ENCODE peak calls at places on chromosomes 7 and 10, in eight cellular contexts. A is uterus, X is endothelial cell of umbilical vein, W is body of pancreas, C is esophagus squamous epithelium, I is GM12892, Q is erythroblast, M is Peyer's patch. L is an unnamed sample.

GRCh38 chr10:131444862-131445461 is 133.4 kb upstream of the TCERG1L start:
- DNase-seq in A (no peak), X (no peak), W (peak), C (no peak), I (no peak), Q (no peak), M (no peak), L (no peak)

GRCh38 chr10:117781216-117781836 is 238.8 kb downstream of the EMX2 start:
- DNase-seq in A (no peak), X (no peak), W (no peak), C (no peak), I (no peak), Q (no peak), M (no peak), L (no peak)

GRCh38 chr10:86899128-86899527 is 58.3 kb downstream of the MMRN2 start:
- DNase-seq in A (no peak), X (no peak), W (no peak), C (no peak), I (no peak), Q (no peak), M (no peak), L (no peak)

GRCh38 chr10:87658383-87658795 is 1.3 kb upstream of the PAPSS2 start:
- DNase-seq in A (no peak), X (peak), W (no peak), C (no peak), I (no peak), Q (no peak), M (no peak), L (no peak)

GRCh38 chr7:150759479-150759878 is 22.3 kb downstream of the GIMAP5 start:
- DNase-seq in A (no peak), X (no peak), W (no peak), C (no peak), I (no peak), Q (no peak), M (no peak), L (no peak)

GRCh38 chr10:3132036-3133025 is 40.3 kb downstream of the PITRM1 start:
- DNase-seq in A (no peak), X (no peak), W (no peak), C (no peak), I (no peak), Q (no peak), M (no peak), L (no peak)

GRCh38 chr10:114538544-114538906 is 119.5 kb downstream of the ABLIM1 start:
- DNase-seq in A (no peak), X (no peak), W (peak), C (no peak), I (no peak), Q (no peak), M (peak), L (no peak)

GRCh38 chr7:116588641-116589594 is 64.1 kb downstream of the CAV1 start:
- DNase-seq in A (no peak), X (peak), W (no peak), C (no peak), I (no peak), Q (peak), M (no peak), L (no peak)

GRCh38 chr10:53894145-53894544 is 906.9 kb downstream of the PCDH15 start:
- DNase-seq in A (no peak), X (no peak), W (no peak), C (no peak), I (no peak), Q (no peak), M (no peak), L (no peak)

GRCh38 chr10:33249137-33249536 is 85.3 kb downstream of the NRP1 start:
- DNase-seq in A (no peak), X (no peak), W (no peak), C (no peak), I (no peak), Q (no peak), M (no peak), L (no peak)

GRCh38 chr10:88707429-88708110 is 1.5 kb downstream of the LIPK start:
- DNase-seq in A (no peak), X (peak), W (no peak), C (no peak), I (no peak), Q (no peak), M (no peak), L (no peak)

GRCh38 chr10:131426530-131426898 is 115.0 kb upstream of the TCERG1L start:
- DNase-seq in A (no peak), X (no peak), W (no peak), C (no peak), I (no peak), Q (no peak), M (no peak), L (no peak)

GRCh38 chr10:132397036-132397541 is at the start of gene PWWP2B:
- DNase-seq in A (peak), X (no peak), W (peak), C (no peak), I (no peak), Q (peak), M (peak), L (peak)

GRCh38 chr7:67753891-67754290 is 757.3 kb downstream of the TYW1 start:
- DNase-seq in A (peak), X (no peak), W (peak), C (no peak), I (no peak), Q (no peak), M (no peak), L (no peak)

GRCh38 chr7:48130658-48131108 is 40.6 kb upstream of the ABCA13 start:
- DNase-seq in A (no peak), X (no peak), W (no peak), C (no peak), I (no peak), Q (no peak), M (no peak), L (no peak)

GRCh38 chr10:71766717-71767419 is 6.5 kb downstream of the VSIR start:
- DNase-seq in A (peak), X (peak), W (peak), C (no peak), I (no peak), Q (peak), M (peak), L (no peak)

GRCh38 chr10:71767420-71768035 is 5.8 kb downstream of the VSIR start:
- DNase-seq in A (peak), X (peak), W (no peak), C (no peak), I (no peak), Q (no peak), M (no peak), L (no peak)

GRCh38 chr10:71763352-71764127 is 9.8 kb downstream of the VSIR start:
- DNase-seq in A (no peak), X (no peak), W (no peak), C (no peak), I (no peak), Q (peak), M (no peak), L (no peak)

GRCh38 chr10:71765907-71766716 is 7.2 kb downstream of the VSIR start:
- DNase-seq in A (peak), X (no peak), W (no peak), C (no peak), I (no peak), Q (no peak), M (no peak), L (no peak)

GRCh38 chr10:71765176-71765906 is 8.0 kb downstream of the VSIR start:
- DNase-seq in A (peak), X (no peak), W (no peak), C (no peak), I (no peak), Q (no peak), M (no peak), L (no peak)
- TF ChIP-seq POLR2A in A (no peak), X (no peak), W (no peak), C (no peak), I (no peak), Q (no peak), M (no peak), L (no peak)

DNA sequence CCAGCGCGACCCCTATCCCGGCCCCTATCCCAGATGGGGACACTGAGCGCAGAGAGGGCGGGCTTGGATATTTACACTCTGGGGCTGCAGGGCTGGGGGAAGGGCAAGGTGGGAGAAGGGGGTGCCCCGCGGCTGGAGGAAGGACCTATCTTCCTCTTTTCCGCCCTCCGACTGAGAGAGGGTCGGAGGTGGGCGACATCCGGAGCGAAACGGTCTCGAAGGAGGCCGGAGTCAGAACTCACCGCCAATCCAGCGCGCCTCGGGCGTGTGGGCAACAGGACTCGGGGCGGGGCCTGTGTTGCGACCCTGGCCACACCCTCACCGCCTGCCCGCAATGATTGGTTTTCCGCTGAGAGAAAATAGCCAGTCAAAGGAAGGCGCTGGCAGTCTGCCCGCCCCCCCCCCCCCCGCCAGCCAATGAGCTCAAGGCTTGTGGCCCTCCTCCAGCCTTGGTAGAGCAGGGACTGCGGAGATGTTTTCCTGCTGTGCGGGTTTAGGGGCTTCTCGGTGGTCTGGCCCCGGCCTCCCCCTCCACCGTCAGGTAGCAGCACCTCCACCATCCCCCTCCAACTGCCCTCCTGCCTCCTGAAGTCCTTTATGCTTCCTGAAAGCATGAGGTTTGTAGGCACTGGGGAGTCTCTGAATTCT is at the start of gene METTL27:
- DNase-seq in A (peak), X (peak), W (peak), C (peak), I (peak), Q (peak), M (peak), L (peak)
- TF ChIP-seq POLR2A in A (peak), X (peak), W (peak), C (peak), I (peak), Q (peak), M (peak), L (peak)

GRCh38 chr10:103199498-103199897 is 6.4 kb upstream of the NT5C2 start:
- DNase-seq in A (no peak), X (no peak), W (no peak), C (no peak), I (no peak), Q (no peak), M (no peak), L (no peak)

GRCh38 chr10:103193820-103194529 is 903 bp upstream of the NT5C2 start:
- DNase-seq in A (no peak), X (no peak), W (peak), C (no peak), I (peak), Q (peak), M (no peak), L (no peak)

GRCh38 chr10:103198648-103199047 is 5.6 kb upstream of the NT5C2 start:
- DNase-seq in A (no peak), X (no peak), W (no peak), C (no peak), I (no peak), Q (no peak), M (no peak), L (no peak)

GRCh38 chr10:103197891-103198290 is 4.8 kb upstream of the NT5C2 start:
- DNase-seq in A (no peak), X (no peak), W (no peak), C (no peak), I (no peak), Q (peak), M (no peak), L (no peak)

GRCh38 chr10:103197177-103197576 is 4.1 kb upstream of the NT5C2 start:
- DNase-seq in A (peak), X (peak), W (peak), C (no peak), I (no peak), Q (peak), M (no peak), L (no peak)
- TF ChIP-seq POLR2A in A (no peak), X (no peak), W (no peak), C (no peak), I (no peak), Q (peak), M (no peak), L (no peak)

GRCh38 chr7:55964261-55964801 is at the start of gene NIPSNAP2:
- DNase-seq in A (peak), X (peak), W (peak), C (no peak), I (peak), Q (peak), M (peak), L (peak)
- TF ChIP-seq POLR2A in A (no peak), X (peak), W (peak), C (peak), I (peak), Q (no peak), M (peak), L (no peak)

DNA sequence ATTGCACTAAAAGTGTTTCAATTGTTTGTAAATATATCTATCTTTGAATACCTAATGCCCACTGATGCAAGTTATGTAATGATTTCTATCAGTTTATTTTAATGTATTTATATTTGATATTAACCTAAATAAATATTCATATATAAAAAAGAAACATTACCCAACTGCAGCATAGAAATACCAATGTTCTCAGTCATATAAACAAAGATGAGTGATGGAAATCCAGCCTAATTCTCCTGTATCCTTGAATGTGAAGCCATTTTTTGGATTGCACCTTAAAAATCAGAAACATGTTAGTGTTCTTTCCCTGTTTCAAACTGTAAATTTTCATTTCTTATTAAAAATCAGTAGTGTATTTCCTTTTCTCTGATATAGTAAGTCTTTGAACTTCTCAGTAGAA is 305.8 kb upstream of the GNAI1 start:
- DNase-seq in A (no peak), X (no peak), W (no peak), C (no peak), I (no peak), Q (no peak), M (no peak), L (no peak)
- TF ChIP-seq POLR2A in A (no peak), X (no peak), W (no peak), C (no peak), I (no peak), Q (no peak), M (no peak), L (no peak)

GRCh38 chr7:52114509-52114908 is 797.9 kb upstream of the COBL start:
- DNase-seq in A (no peak), X (no peak), W (no peak), C (no peak), I (no peak), Q (no peak), M (no peak), L (no peak)
- TF ChIP-seq POLR2A in A (no peak), X (no peak), W (no peak), C (no peak), I (no peak), Q (no peak), M (no peak), L (no peak)

DNA sequence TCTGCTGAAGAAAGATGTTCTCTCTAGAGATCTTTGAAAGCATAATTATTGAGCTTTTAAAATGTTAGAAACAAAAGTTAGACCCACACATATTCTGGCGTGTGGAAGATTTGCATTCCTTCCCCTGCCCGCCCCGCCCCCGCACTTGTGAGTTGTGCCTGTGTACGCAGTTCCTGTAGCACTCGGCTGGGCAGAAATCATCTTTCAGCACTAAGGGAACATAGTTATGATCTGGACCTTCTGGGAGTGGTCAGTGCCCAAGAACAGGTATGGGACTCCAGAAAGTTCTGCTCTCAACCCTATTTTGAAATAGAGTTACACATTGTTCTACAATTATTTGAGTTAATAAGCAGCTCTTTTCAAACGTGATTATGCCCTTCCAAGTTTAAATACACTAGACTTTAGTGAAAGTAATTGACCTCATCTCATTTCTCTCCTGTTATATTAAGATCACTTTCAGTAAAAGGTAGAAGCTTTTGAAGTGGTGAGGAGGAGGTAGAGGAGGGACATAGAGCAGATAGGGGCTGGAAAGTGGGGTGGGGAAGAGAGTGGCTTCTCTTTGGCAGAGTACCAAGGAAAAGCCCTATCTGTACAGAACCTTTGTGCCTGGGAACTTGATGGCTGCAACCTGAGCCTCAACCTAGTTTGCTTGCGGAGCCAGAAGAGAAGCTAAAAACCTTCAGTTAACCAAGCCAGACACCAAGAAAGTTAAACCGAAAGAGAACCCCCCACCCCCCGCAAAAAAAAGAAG is 5.7 kb downstream of the BLVRA start:
- DNase-seq in A (peak), X (no peak), W (peak), C (no peak), I (no peak), Q (peak), M (peak), L (peak)
- TF ChIP-seq POLR2A in A (no peak), X (no peak), W (no peak), C (no peak), I (no peak), Q (no peak), M (no peak), L (no peak)

DNA sequence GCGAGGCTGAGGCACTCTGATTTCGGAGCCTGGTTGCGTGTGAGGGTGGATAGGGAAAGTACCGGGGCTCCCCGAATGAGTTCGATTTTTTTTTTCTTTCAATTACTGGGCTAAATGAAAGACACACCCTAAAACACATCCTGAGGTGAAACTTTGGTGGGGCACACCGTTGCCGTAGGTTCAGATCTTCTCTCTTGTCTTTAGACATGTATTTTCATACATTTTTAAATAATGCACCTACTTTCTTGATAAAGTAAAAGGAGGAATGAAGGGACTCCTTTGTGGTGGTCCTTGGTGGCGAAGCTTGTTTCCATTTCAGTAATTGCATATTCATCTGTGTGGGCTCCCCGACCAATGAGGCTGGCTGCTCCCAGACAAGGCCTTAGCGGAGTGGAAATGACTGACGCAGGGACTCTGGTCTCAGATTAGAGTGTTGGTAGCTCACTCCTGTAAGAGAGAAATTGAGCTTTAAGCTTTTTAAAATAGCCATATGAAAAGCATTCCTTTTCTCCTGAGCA is 764 bp downstream of the CCSER2 start:
- DNase-seq in A (peak), X (peak), W (peak), C (no peak), I (peak), Q (no peak), M (peak), L (no peak)
- TF ChIP-seq POLR2A in A (no peak), X (no peak), W (no peak), C (no peak), I (no peak), Q (no peak), M (no peak), L (no peak)

GRCh38 chr7:94481246-94481645 is 28.4 kb upstream of the CASD1 start:
- DNase-seq in A (no peak), X (peak), W (no peak), C (no peak), I (no peak), Q (no peak), M (no peak), L (no peak)
- TF ChIP-seq POLR2A in A (no peak), X (no peak), W (no peak), C (no peak), I (no peak), Q (no peak), M (no peak), L (no peak)

DNA sequence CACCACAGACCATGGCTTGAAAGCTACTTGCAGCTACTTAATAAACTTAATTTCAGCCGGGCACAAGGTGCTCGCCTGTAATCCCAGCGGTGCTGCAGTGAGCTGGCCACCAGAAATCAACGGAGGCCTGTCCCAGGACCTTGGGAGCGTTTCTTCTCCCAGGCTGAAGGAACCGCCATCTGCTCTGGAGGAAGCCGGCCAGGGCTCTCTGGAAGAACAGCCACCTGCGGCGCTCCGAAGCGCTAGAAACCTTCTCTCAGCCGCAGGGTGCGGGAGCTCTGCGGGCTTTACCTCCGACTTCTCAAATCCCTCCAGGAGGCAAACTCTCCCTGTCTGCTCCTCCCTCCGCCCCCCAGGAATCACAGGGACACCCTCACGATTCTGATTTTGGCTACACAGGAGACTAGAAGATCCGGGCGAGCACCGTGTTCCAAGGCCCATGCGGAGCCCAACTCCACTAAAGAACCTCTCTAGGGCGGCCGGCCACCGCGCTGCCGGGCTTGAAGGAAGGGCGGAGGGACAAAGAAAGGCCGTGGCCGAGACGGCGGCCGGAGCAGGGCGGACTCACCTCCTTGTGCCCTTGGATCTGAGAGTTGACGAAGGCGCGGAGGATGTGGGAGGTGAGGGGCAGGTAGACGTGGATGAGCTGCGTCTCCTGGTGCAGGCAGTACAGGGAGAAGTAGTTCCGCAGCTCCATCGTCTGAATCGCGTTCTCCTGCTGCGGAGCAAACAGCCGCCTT is 14.4 kb downstream of the NUDT1 start:
- DNase-seq in A (no peak), X (no peak), W (no peak), C (no peak), I (no peak), Q (no peak), M (no peak), L (no peak)
- TF ChIP-seq POLR2A in A (no peak), X (no peak), W (no peak), C (no peak), I (no peak), Q (no peak), M (no peak), L (no peak)